ENCODE peak calls at places on chromosomes 11 and 22, in five cellular contexts. P is H1, Z is WTC11, W is GM12878, G is K562. N is an unnamed sample.

GRCh38 chr11:3186166-3186953 is 21.2 kb upstream of the OSBPL5 start:
- DNase-seq in W (no peak), Z (no peak), G (no peak), P (no peak), N (no peak)

GRCh38 chr11:35470616-35471015 is 51.3 kb upstream of the SLC1A2 start:
- DNase-seq in G (no peak), W (no peak), Z (no peak), P (no peak), N (no peak)

GRCh38 chr11:106503901-106504300 is 426.4 kb downstream of the AASDHPPT start:
- DNase-seq in W (no peak), G (no peak), P (no peak), Z (no peak), N (no peak)

GRCh38 chr11:94732617-94733292 is 35.4 kb upstream of the AMOTL1 start:
- DNase-seq in P (no peak), W (no peak), Z (no peak), G (no peak), N (no peak)

GRCh38 chr22:40531951-40532900 is 104.3 kb downstream of the MRTFA start:
- DNase-seq in P (no peak), G (no peak), W (no peak), Z (no peak), N (no peak)

GRCh38 chr11:121489823-121490222 is 37.1 kb upstream of the SORL1-AS1 start:
- DNase-seq in G (no peak), Z (no peak), W (no peak), P (no peak), N (no peak)

GRCh38 chr22:26893034-26893710 is 235.8 kb downstream of the MIAT start:
- DNase-seq in Z (no peak), P (no peak), W (no peak), G (no peak), N (no peak)

GRCh38 chr11:10564692-10565318 is 3.7 kb downstream of the LYVE1 start:
- DNase-seq in W (no peak), G (no peak), P (no peak), Z (no peak), N (no peak)

DNA sequence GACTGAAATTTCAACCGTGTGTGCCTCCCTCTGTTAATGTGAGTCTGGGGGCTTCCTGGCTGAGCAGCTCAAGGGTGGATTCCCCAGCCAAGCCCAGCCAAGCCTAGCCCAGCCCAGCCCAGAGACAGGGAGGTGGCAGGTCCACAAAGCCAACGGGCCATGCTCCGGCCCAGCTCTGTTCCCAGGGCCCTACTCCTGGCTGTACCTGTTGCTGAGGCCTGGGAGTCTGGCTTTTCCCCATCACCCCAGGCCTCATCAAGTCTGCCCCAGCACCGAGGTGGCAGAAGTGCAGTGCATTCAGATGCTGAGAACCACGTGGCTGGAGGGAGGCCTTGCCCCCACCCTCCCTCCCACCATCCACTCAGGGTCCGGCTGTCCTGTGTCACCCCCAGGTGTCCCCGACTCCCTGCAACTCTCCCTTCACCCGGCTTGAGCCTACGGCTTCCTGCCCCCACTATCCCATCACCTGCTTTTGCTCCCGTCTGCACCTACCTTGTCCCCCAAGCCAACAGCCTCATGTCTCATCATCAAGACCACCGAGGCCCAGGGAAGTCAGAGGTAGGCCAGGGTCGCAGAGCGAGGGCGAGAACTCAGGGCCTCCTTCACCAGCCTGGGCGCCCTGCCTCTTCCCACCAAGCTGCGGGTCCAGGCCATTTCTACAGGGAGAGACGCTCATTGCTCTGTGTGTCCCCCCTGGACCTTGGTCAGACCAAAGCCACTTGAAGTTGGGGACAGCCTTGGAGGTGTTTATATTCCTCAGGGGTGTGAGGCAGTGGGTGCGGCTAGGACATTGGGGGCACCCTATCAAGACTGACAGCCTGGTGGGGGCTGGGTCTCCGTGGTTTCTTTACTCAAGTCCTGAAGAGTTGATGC is 66.3 kb upstream of the CCND1 start:
- DNase-seq in Z (no peak), P (no peak), W (no peak), G (no peak), N (no peak)
- TF ChIP-seq SP1 in Z (no peak), P (no peak), W (no peak), G (no peak), N (no peak)

GRCh38 chr11:31387379-31387778 is 17.7 kb downstream of the DNAJC24 start:
- DNase-seq in W (no peak), Z (no peak), G (no peak), P (no peak), N (no peak)
- TF ChIP-seq ATF2 in W (no peak), Z (no peak), G (no peak), P (no peak), N (no peak)

GRCh38 chr11:70073881-70074371 is 4.2 kb upstream of the ANO1 start:
- DNase-seq in P (no peak), G (no peak), Z (no peak), W (no peak), N (no peak)
- TF ChIP-seq SP1 in P (no peak), G (no peak), Z (no peak), W (no peak), N (no peak)

DNA sequence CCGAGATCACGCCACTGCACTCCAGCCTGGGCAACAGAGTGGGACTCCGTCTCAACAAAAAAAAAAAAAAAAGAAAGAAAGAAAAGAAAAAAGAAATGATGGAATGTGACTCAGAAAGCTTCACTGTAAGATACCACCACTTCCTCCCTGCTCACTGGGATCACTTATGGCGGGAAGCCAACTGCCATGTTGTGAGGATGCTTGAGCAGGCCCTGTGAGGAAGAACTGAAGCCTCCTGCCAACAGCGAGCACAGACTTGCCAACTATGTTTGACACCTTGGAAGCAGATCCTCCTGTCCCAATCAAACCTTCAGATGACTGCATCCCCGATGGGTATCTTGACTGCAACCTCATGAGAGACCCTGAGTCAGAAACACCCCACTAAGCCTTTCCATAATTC is 8.3 kb downstream of the SEC14L6 start:
- DNase-seq in Z (no peak), P (no peak), W (no peak), G (no peak), N (no peak)
- TF ChIP-seq ATF2 in Z (no peak), P (no peak), W (no peak), G (no peak), N (no peak)

DNA sequence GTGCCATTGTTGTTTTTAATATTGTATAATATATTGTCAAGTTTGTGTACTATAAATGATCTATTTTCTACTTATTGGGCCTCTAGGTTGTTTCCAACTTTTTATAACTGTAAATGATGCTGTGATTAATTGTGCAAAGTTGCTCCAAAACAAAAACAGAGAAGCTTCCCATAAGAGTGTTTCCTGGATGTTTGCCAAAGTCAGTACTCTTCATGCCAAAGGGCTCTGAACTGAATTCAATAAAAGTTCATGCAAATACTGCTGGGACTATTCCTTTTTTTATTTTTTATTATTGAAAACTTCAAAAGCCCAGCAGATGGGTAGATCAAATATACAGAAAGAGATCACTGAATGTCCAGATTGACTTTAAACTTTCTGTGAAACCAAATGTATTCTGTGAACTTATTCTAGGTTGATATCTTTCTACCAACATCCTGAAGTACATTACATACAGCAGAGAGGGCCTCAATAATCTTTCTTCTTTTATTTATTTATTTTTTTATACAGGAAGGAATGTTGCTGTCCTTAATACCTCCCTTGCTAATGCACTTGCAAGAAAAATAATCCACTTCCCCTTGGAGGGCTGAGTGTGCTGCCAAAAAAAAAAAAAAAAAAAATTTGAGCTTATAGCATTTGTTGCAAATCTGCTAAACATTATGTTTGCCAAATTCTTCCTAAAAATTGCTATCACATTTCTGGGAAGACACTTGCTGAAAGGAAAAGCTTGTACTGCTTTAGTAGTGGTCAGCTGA is 53.1 kb downstream of the CTSC start:
- DNase-seq in Z (no peak), G (no peak), P (no peak), W (no peak), N (no peak)
- TF ChIP-seq SP1 in Z (no peak), G (no peak), P (no peak), W (no peak), N (no peak)

GRCh38 chr11:33790088-33790487 is 15.8 kb upstream of the FBXO3 start:
- DNase-seq in W (no peak), Z (no peak), G (no peak), P (no peak), N (no peak)
- TF ChIP-seq ATF2 in W (no peak), Z (no peak), G (no peak), P (no peak), N (no peak)

DNA sequence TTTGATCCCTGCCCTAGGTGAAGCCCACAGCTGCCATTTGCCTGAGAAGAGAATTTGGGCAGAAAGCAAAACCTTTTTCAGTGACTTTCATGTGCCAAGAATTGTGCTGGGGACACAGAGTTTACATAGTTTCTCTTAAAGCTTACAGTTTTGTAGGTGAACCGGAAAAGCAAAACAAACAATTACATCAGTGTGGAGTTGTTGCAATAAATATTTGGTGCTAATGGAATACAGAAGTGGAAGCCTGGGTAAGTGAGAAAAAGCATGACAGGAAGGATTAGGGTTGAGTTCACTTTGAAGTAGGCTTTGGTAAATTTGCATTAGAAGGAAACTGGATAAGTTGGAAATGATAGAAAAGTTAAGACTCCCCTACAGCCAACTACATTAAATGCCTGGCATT is 82.7 kb downstream of the RASSF10 start:
- DNase-seq in G (no peak), P (no peak), Z (no peak), W (no peak), N (peak; percentile 24)
- TF ChIP-seq SP1 in G (no peak), P (no peak), Z (no peak), W (no peak), N (no peak)

N was measured in HepG2.